ENCODE peak calls at places on chromosome 15, in ten cellular contexts. X, V, P, T, F, M, S, R, J and A are unnamed samples.

GRCh38 chr15:31554261-31554660 is 227.6 kb downstream of the KLF13 start:
- DNase-seq in X (no peak), V (no peak), P (no peak), T (no peak), F (no peak), M (no peak), S (no peak), R (no peak), J (no peak), A (no peak)

GRCh38 chr15:71121442-71121841 is 6.2 kb downstream of the THSD4 start:
- DNase-seq in X (no peak), V (no peak), P (no peak), T (no peak), F (no peak), M (no peak), S (no peak), R (no peak), J (no peak), A (no peak)

GRCh38 chr15:31083394-31083790 is 18.1 kb downstream of the TRPM1 start:
- DNase-seq in X (peak), V (no peak), P (no peak), T (no peak), F (peak), M (no peak), S (no peak), R (no peak), J (no peak), A (no peak)

GRCh38 chr15:100769043-100769974 is 110.3 kb upstream of the ALDH1A3 start:
- DNase-seq in X (no peak), V (peak), P (no peak), T (no peak), F (no peak), M (no peak), S (no peak), R (no peak), J (no peak), A (no peak)

GRCh38 chr15:39907216-39907615 is 12.8 kb downstream of the GPR176 start:
- DNase-seq in X (peak), V (no peak), P (no peak), T (no peak), F (no peak), M (no peak), S (peak), R (no peak), J (no peak), A (no peak)

GRCh38 chr15:39704684-39705083 is 78.0 kb downstream of the FSIP1 start:
- DNase-seq in X (no peak), V (no peak), P (no peak), T (peak), F (no peak), M (no peak), S (no peak), R (no peak), J (no peak), A (no peak)

GRCh38 chr15:95296626-95297025 is 1033.9 kb upstream of the NR2F2 start:
- DNase-seq in X (no peak), V (no peak), P (no peak), T (no peak), F (no peak), M (no peak), S (peak), R (no peak), J (no peak), A (no peak)

GRCh38 chr15:45630958-45631691 is 3.7 kb upstream of the SQOR start:
- DNase-seq in X (no peak), V (no peak), P (no peak), T (peak), F (no peak), M (no peak), S (no peak), R (no peak), J (no peak), A (no peak)

GRCh38 chr15:81751321-81751720 is 294.5 kb downstream of the MEX3B start:
- DNase-seq in X (no peak), V (no peak), P (no peak), T (no peak), F (no peak), M (no peak), S (no peak), R (no peak), J (no peak), A (no peak)

GRCh38 chr15:29456255-29456654 is 186.6 kb upstream of the NSMCE3 start:
- DNase-seq in X (no peak), V (no peak), P (no peak), T (no peak), F (peak), M (no peak), S (no peak), R (no peak), J (no peak), A (no peak)